ENCODE peak calls at places on chromosomes 11 and 22, in eight cellular contexts. One of them, this sample, is unnamed.

GRCh38 chr11:68503281-68503687 is 42.7 kb downstream of the PPP6R3 start:
- DNase-seq in dorsolateral prefrontal cortex: no peak
- DNase-seq in psoas muscle: no peak
- DNase-seq in MM.1S: no peak
- DNase-seq in HCT116: no peak
- DNase-seq in lower lobe of right lung: no peak
- DNase-seq in pancreas: no peak
- DNase-seq in fibroblast of lung: peak; percentile 28
- DNase-seq in this sample: no peak

GRCh38 chr11:31870609-31871309 is 59.6 kb upstream of the PAX6 start:
- DNase-seq in lower lobe of right lung: peak; percentile 47
- DNase-seq in pancreas: peak; percentile 27
- DNase-seq in MM.1S: peak; percentile 24
- DNase-seq in HCT116: peak; percentile 48
- DNase-seq in psoas muscle: peak; percentile 53
- DNase-seq in dorsolateral prefrontal cortex: no peak
- DNase-seq in fibroblast of lung: peak; percentile 50
- DNase-seq in this sample: no peak

GRCh38 chr11:88537613-88538012 is 200.1 kb upstream of the CTSC start:
- DNase-seq in HCT116: no peak
- DNase-seq in fibroblast of lung: no peak
- DNase-seq in pancreas: no peak
- DNase-seq in MM.1S: no peak
- DNase-seq in dorsolateral prefrontal cortex: no peak
- DNase-seq in lower lobe of right lung: no peak
- DNase-seq in psoas muscle: no peak
- DNase-seq in this sample: no peak

GRCh38 chr11:45650166-45651095 is 15.0 kb downstream of the CHST1 start:
- DNase-seq in lower lobe of right lung: no peak
- DNase-seq in dorsolateral prefrontal cortex: no peak
- DNase-seq in HCT116: no peak
- DNase-seq in pancreas: no peak
- DNase-seq in fibroblast of lung: no peak
- DNase-seq in MM.1S: no peak
- DNase-seq in psoas muscle: no peak
- DNase-seq in this sample: no peak

GRCh38 chr22:30079952-30080533 is at the start of gene HORMAD2:
- DNase-seq in lower lobe of right lung: peak; percentile 67
- DNase-seq in dorsolateral prefrontal cortex: peak; percentile 22
- DNase-seq in fibroblast of lung: peak; percentile 43
- DNase-seq in HCT116: no peak
- DNase-seq in pancreas: no peak
- DNase-seq in MM.1S: peak; percentile 14
- DNase-seq in psoas muscle: no peak
- DNase-seq in this sample: no peak

GRCh38 chr11:70448983-70449567 is 50.7 kb downstream of the CTTN start:
- DNase-seq in HCT116: peak; percentile 16
- DNase-seq in lower lobe of right lung: no peak
- DNase-seq in pancreas: no peak
- DNase-seq in MM.1S: no peak
- DNase-seq in fibroblast of lung: no peak
- DNase-seq in dorsolateral prefrontal cortex: no peak
- DNase-seq in psoas muscle: no peak
- DNase-seq in this sample: no peak

GRCh38 chr11:119389611-119390254 is 8.2 kb upstream of the USP2 start:
- DNase-seq in MM.1S: peak; percentile 39
- DNase-seq in fibroblast of lung: no peak
- DNase-seq in lower lobe of right lung: no peak
- DNase-seq in pancreas: no peak
- DNase-seq in HCT116: no peak
- DNase-seq in dorsolateral prefrontal cortex: no peak
- DNase-seq in psoas muscle: no peak
- DNase-seq in this sample: no peak

GRCh38 chr11:11211186-11211585 is 141.9 kb downstream of the CSNK2A3 start:
- DNase-seq in MM.1S: no peak
- DNase-seq in psoas muscle: no peak
- DNase-seq in lower lobe of right lung: no peak
- DNase-seq in fibroblast of lung: no peak
- DNase-seq in HCT116: no peak
- DNase-seq in pancreas: no peak
- DNase-seq in dorsolateral prefrontal cortex: no peak
- DNase-seq in this sample: no peak

GRCh38 chr11:124846058-124846719 is 19.0 kb upstream of the ROBO3 start:
- DNase-seq in fibroblast of lung: no peak
- DNase-seq in lower lobe of right lung: no peak
- DNase-seq in pancreas: no peak
- DNase-seq in psoas muscle: no peak
- DNase-seq in dorsolateral prefrontal cortex: no peak
- DNase-seq in MM.1S: no peak
- DNase-seq in HCT116: no peak
- DNase-seq in this sample: no peak

GRCh38 chr11:124841765-124842700 is 23.2 kb upstream of the ROBO3 start:
- DNase-seq in MM.1S: no peak
- DNase-seq in dorsolateral prefrontal cortex: no peak
- DNase-seq in pancreas: no peak
- DNase-seq in fibroblast of lung: no peak
- DNase-seq in lower lobe of right lung: no peak
- DNase-seq in HCT116: no peak
- DNase-seq in psoas muscle: no peak
- DNase-seq in this sample: no peak

GRCh38 chr11:124841186-124841585 is 24.0 kb upstream of the ROBO3 start:
- DNase-seq in dorsolateral prefrontal cortex: no peak
- DNase-seq in MM.1S: no peak
- DNase-seq in lower lobe of right lung: no peak
- DNase-seq in pancreas: no peak
- DNase-seq in fibroblast of lung: no peak
- DNase-seq in psoas muscle: no peak
- DNase-seq in HCT116: no peak
- DNase-seq in this sample: no peak

GRCh38 chr11:124844664-124845079 is 20.6 kb upstream of the ROBO3 start:
- DNase-seq in MM.1S: no peak
- DNase-seq in pancreas: no peak
- DNase-seq in lower lobe of right lung: no peak
- DNase-seq in dorsolateral prefrontal cortex: no peak
- DNase-seq in HCT116: no peak
- DNase-seq in psoas muscle: no peak
- DNase-seq in fibroblast of lung: no peak
- DNase-seq in this sample: no peak

DNA sequence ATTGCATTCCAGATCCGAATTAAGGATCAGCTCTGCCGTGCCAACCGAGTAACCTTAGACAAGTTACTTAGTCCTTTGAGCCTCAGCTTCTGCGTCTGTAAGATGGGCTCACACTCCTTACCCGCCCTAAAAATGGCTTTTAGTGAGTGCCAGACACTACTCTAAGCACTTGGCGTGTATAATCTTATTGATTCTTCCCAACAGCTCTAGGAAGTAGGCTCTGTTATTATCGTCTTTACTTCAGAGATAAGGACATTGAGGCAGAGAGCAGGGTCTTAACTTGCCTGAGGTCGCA is 21.7 kb upstream of the ROBO3 start:
- DNase-seq in dorsolateral prefrontal cortex: no peak
- DNase-seq in HCT116: no peak
- DNase-seq in MM.1S: no peak
- DNase-seq in lower lobe of right lung: no peak
- DNase-seq in fibroblast of lung: no peak
- DNase-seq in pancreas: no peak
- DNase-seq in psoas muscle: no peak
- DNase-seq in this sample: no peak
- H3K27me3 ChIP-seq in dorsolateral prefrontal cortex: peaks cover 64% of the 10 kb centered on the region
- H3K27me3 ChIP-seq in HCT116: peaks cover 53% of the 10 kb centered on the region
- H3K27me3 ChIP-seq in MM.1S: peaks cover 86% of the 10 kb centered on the region
- H3K27me3 ChIP-seq in lower lobe of right lung: peaks cover 100% of the 10 kb centered on the region
- H3K27me3 ChIP-seq in fibroblast of lung: peaks cover 86% of the 10 kb centered on the region
- H3K27me3 ChIP-seq in pancreas: peaks cover 16% of the 10 kb centered on the region
- H3K27me3 ChIP-seq in psoas muscle: peaks cover 98% of the 10 kb centered on the region
- H3K27me3 ChIP-seq in this sample: peaks cover 71% of the 10 kb centered on the region

GRCh38 chr22:44086759-44087158 is 62.7 kb downstream of the PARVB start:
- DNase-seq in MM.1S: no peak
- DNase-seq in fibroblast of lung: no peak
- DNase-seq in lower lobe of right lung: no peak
- DNase-seq in HCT116: no peak
- DNase-seq in psoas muscle: no peak
- DNase-seq in dorsolateral prefrontal cortex: no peak
- DNase-seq in pancreas: no peak
- DNase-seq in this sample: no peak

GRCh38 chr22:44089717-44090570 is 65.8 kb downstream of the PARVB start:
- DNase-seq in HCT116: no peak
- DNase-seq in psoas muscle: peak; percentile 49
- DNase-seq in lower lobe of right lung: no peak
- DNase-seq in pancreas: no peak
- DNase-seq in dorsolateral prefrontal cortex: no peak
- DNase-seq in MM.1S: no peak
- DNase-seq in fibroblast of lung: no peak
- DNase-seq in this sample: no peak

GRCh38 chr22:44088976-44089570 is 65.0 kb downstream of the PARVB start:
- DNase-seq in dorsolateral prefrontal cortex: no peak
- DNase-seq in fibroblast of lung: no peak
- DNase-seq in lower lobe of right lung: no peak
- DNase-seq in HCT116: no peak
- DNase-seq in MM.1S: no peak
- DNase-seq in pancreas: no peak
- DNase-seq in psoas muscle: peak; percentile 90
- DNase-seq in this sample: peak; percentile 26

GRCh38 chr22:44084044-44084772 is 60.1 kb downstream of the PARVB start:
- DNase-seq in HCT116: no peak
- DNase-seq in MM.1S: no peak
- DNase-seq in dorsolateral prefrontal cortex: no peak
- DNase-seq in fibroblast of lung: no peak
- DNase-seq in pancreas: no peak
- DNase-seq in psoas muscle: peak; percentile 77
- DNase-seq in lower lobe of right lung: no peak
- DNase-seq in this sample: no peak

DNA sequence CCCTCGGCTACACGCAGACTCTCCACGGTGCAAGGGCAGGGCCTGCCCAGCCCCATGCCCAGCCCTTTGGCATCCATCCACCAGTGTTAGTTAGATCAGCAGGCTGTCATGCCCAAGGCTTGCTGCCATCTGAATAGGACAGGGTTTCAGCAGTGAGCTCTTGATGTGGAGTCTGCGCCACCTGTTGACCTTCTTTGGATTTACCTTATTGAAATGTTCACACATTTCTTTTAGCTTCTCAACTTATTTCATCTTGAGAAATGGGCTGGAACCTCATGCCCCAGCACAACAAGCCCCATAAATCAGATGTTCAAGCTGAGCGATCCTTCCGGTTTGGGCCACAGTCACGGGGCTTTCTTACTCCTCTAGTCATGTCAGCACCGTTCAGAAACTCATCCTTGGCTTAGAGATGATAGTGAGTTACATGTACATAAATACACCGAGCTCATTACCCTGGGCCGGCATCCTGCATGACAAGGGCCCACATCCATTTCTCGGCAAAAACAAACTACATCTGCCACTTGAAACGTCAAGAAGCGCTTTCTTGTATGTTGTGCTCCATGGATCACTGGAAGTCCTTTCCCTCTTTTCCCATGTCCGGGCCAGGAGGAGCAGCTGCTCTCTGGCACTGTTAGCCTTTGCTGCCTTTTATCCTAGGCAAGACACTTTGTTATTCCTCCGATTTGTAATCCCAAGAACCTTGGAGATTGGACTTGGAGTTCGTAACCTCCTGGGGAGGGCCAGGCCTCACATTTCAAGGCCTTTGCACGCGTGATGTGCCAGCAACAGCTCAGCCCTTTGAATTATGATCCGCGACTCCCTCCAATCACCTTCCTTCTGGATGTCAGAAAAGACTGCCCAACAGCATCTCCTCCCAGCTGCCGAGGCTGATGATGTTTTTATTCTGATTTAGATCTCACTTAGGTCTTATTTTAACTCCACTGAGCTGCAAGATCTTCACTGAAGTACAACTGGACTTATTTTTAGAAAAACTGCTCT is 61.9 kb downstream of the PARVB start:
- DNase-seq in MM.1S: peak; percentile 34
- DNase-seq in fibroblast of lung: peak; percentile 67
- DNase-seq in psoas muscle: peak; percentile 91
- DNase-seq in dorsolateral prefrontal cortex: no peak
- DNase-seq in HCT116: peak; percentile 52
- DNase-seq in pancreas: peak; percentile 49
- DNase-seq in lower lobe of right lung: peak; percentile 53
- DNase-seq in this sample: no peak
- TF ChIP-seq CTCF in MM.1S: peak; percentile 37
- TF ChIP-seq CTCF in fibroblast of lung: peak; percentile 11
- TF ChIP-seq CTCF in psoas muscle: peak; percentile 59
- TF ChIP-seq CTCF in dorsolateral prefrontal cortex: no peak
- TF ChIP-seq CTCF in HCT116: peak; percentile 62
- TF ChIP-seq CTCF in pancreas: no peak
- TF ChIP-seq CTCF in lower lobe of right lung: peak; percentile 26
- TF ChIP-seq CTCF in this sample: peak; percentile 32

GRCh38 chr11:8809605-8810272 is 101.2 kb upstream of the AKIP1 start:
- DNase-seq in lower lobe of right lung: no peak
- DNase-seq in fibroblast of lung: no peak
- DNase-seq in HCT116: no peak
- DNase-seq in psoas muscle: no peak
- DNase-seq in dorsolateral prefrontal cortex: no peak
- DNase-seq in MM.1S: no peak
- DNase-seq in pancreas: no peak
- DNase-seq in this sample: no peak

GRCh38 chr11:8807544-8808225 is 103.3 kb upstream of the AKIP1 start:
- DNase-seq in fibroblast of lung: peak; percentile 88
- DNase-seq in MM.1S: no peak
- DNase-seq in HCT116: no peak
- DNase-seq in psoas muscle: peak; percentile 73
- DNase-seq in dorsolateral prefrontal cortex: peak; percentile 28
- DNase-seq in lower lobe of right lung: no peak
- DNase-seq in pancreas: peak; percentile 57
- DNase-seq in this sample: peak; percentile 68

GRCh38 chr11:8806974-8807373 is 104.0 kb upstream of the AKIP1 start:
- DNase-seq in MM.1S: no peak
- DNase-seq in HCT116: no peak
- DNase-seq in pancreas: no peak
- DNase-seq in fibroblast of lung: no peak
- DNase-seq in lower lobe of right lung: no peak
- DNase-seq in dorsolateral prefrontal cortex: no peak
- DNase-seq in psoas muscle: no peak
- DNase-seq in this sample: no peak

GRCh38 chr11:8809185-8809584 is 101.8 kb upstream of the AKIP1 start:
- DNase-seq in psoas muscle: no peak
- DNase-seq in HCT116: no peak
- DNase-seq in dorsolateral prefrontal cortex: no peak
- DNase-seq in fibroblast of lung: no peak
- DNase-seq in pancreas: no peak
- DNase-seq in lower lobe of right lung: no peak
- DNase-seq in MM.1S: no peak
- DNase-seq in this sample: no peak

GRCh38 chr11:8808226-8808585 is 102.8 kb upstream of the AKIP1 start:
- DNase-seq in fibroblast of lung: no peak
- DNase-seq in pancreas: peak; percentile 11
- DNase-seq in lower lobe of right lung: no peak
- DNase-seq in HCT116: no peak
- DNase-seq in psoas muscle: no peak
- DNase-seq in MM.1S: no peak
- DNase-seq in dorsolateral prefrontal cortex: no peak
- DNase-seq in this sample: no peak
- H3K4me3 ChIP-seq in fibroblast of lung: peak overlapping the region; percentile 65
- H3K4me3 ChIP-seq in pancreas: peak overlapping the region; percentile 75
- H3K4me3 ChIP-seq in lower lobe of right lung: peak overlapping the region; percentile 61
- H3K4me3 ChIP-seq in HCT116: no peak overlapping the region
- H3K4me3 ChIP-seq in psoas muscle: peak overlapping the region; percentile 73
- H3K4me3 ChIP-seq in MM.1S: no peak overlapping the region
- H3K4me3 ChIP-seq in dorsolateral prefrontal cortex: no peak overlapping the region
- H3K4me3 ChIP-seq in this sample: peak overlapping the region; percentile 55

GRCh38 chr11:75161506-75161905 is 10.6 kb downstream of the SLCO2B1 start:
- DNase-seq in psoas muscle: no peak
- DNase-seq in HCT116: no peak
- DNase-seq in lower lobe of right lung: no peak
- DNase-seq in fibroblast of lung: no peak
- DNase-seq in dorsolateral prefrontal cortex: no peak
- DNase-seq in MM.1S: no peak
- DNase-seq in pancreas: no peak
- DNase-seq in this sample: no peak

GRCh38 chr11:75165721-75166120 is 14.8 kb downstream of the SLCO2B1 start:
- DNase-seq in pancreas: no peak
- DNase-seq in dorsolateral prefrontal cortex: no peak
- DNase-seq in lower lobe of right lung: no peak
- DNase-seq in HCT116: no peak
- DNase-seq in psoas muscle: no peak
- DNase-seq in fibroblast of lung: no peak
- DNase-seq in MM.1S: no peak
- DNase-seq in this sample: no peak

GRCh38 chr11:75162954-75163353 is 12.0 kb downstream of the SLCO2B1 start:
- DNase-seq in pancreas: no peak
- DNase-seq in HCT116: no peak
- DNase-seq in lower lobe of right lung: no peak
- DNase-seq in MM.1S: no peak
- DNase-seq in dorsolateral prefrontal cortex: no peak
- DNase-seq in psoas muscle: no peak
- DNase-seq in fibroblast of lung: no peak
- DNase-seq in this sample: no peak

GRCh38 chr11:75164318-75164827 is 13.5 kb downstream of the SLCO2B1 start:
- DNase-seq in fibroblast of lung: no peak
- DNase-seq in MM.1S: no peak
- DNase-seq in psoas muscle: peak; percentile 75
- DNase-seq in dorsolateral prefrontal cortex: no peak
- DNase-seq in lower lobe of right lung: no peak
- DNase-seq in pancreas: no peak
- DNase-seq in HCT116: no peak
- DNase-seq in this sample: no peak

GRCh38 chr11:75163917-75164316 is 13.0 kb downstream of the SLCO2B1 start:
- DNase-seq in psoas muscle: no peak
- DNase-seq in MM.1S: no peak
- DNase-seq in dorsolateral prefrontal cortex: no peak
- DNase-seq in lower lobe of right lung: no peak
- DNase-seq in HCT116: no peak
- DNase-seq in pancreas: no peak
- DNase-seq in fibroblast of lung: no peak
- DNase-seq in this sample: no peak
- H3K27me3 ChIP-seq in psoas muscle: no peaks in the 10 kb centered on the region
- H3K27me3 ChIP-seq in MM.1S: no peaks in the 10 kb centered on the region
- H3K27me3 ChIP-seq in dorsolateral prefrontal cortex: no peaks in the 10 kb centered on the region
- H3K27me3 ChIP-seq in lower lobe of right lung: no peaks in the 10 kb centered on the region
- H3K27me3 ChIP-seq in HCT116: peaks cover 4% of the 10 kb centered on the region
- H3K27me3 ChIP-seq in pancreas: no peaks in the 10 kb centered on the region
- H3K27me3 ChIP-seq in fibroblast of lung: peaks cover 29% of the 10 kb centered on the region
- H3K27me3 ChIP-seq in this sample: peaks cover 26% of the 10 kb centered on the region

This sample was measured in BJ.